ENCODE peak calls at places on chromosomes 13 and 19, in four cellular contexts. Q is astrocyte of the spinal cord, D is RPMI8226, C is SK-N-DZ. W is an unnamed sample.

GRCh38 chr13:45807520-45808099 is 43.9 kb downstream of the SIAH3 start:
- DNase-seq in Q (peak; percentile 57), D (peak; percentile 49), C (peak; percentile 66), W (peak; percentile 42)

GRCh38 chr13:29105779-29106178 is 285.6 kb downstream of the MTUS2 start:
- DNase-seq in Q (no peak), D (no peak), C (peak; percentile 2), W (no peak)

GRCh38 chr13:31947506-31947905 is 84.1 kb upstream of the FRY start:
- DNase-seq in Q (no peak), D (no peak), C (no peak), W (no peak)

GRCh38 chr13:73828811-73829210 is 305.4 kb downstream of the KLF12 start:
- DNase-seq in Q (no peak), D (no peak), C (no peak), W (no peak)

GRCh38 chr13:92097337-92097903 is 699.0 kb downstream of the GPC5 start:
- DNase-seq in Q (no peak), D (no peak), C (no peak), W (peak; percentile 33)

GRCh38 chr19:16200038-16200775 is 2.5 kb downstream of the AP1M1 start:
- DNase-seq in Q (no peak), D (no peak), C (no peak), W (no peak)

GRCh38 chr19:19566306-19566705 is 28.2 kb downstream of the CILP2 start:
- DNase-seq in Q (no peak), D (no peak), C (no peak), W (no peak)

GRCh38 chr19:55082023-55082851 is 6.6 kb downstream of the EPS8L1 start:
- DNase-seq in Q (peak; percentile 41), D (no peak), C (peak; percentile 61), W (no peak)

GRCh38 chr13:26422036-26422435 is 135.4 kb upstream of the WASF3 start:
- DNase-seq in Q (no peak), D (no peak), C (no peak), W (no peak)

GRCh38 chr13:69547780-69548179 is 559.8 kb upstream of the ATXN8OS start:
- DNase-seq in Q (no peak), D (no peak), C (no peak), W (no peak)